ENCODE peak calls at places on chromosomes 11 and 22, in four cellular contexts. K, D, C and Y are unnamed samples.
A peak's percentile ranks its signal among the peaks of the same experiment; 100 is the strongest.

GRCh38 chr22:49850021-49850911 is 3.4 kb upstream of the ZBED4 start:
- DNase-seq in K (no peak), D (no peak), C (no peak), Y (no peak)

GRCh38 chr22:22030493-22031182 is 48.1 kb upstream of the TOP3B start:
- DNase-seq in K (no peak), D (peak; percentile 13), C (peak; percentile 37), Y (no peak)

GRCh38 chr11:125376856-125377255 is 119.2 kb downstream of the FEZ1 start:
- DNase-seq in K (no peak), D (no peak), C (no peak), Y (no peak)

GRCh38 chr11:112320668-112321067 is 60.0 kb upstream of the PLET1 start:
- DNase-seq in K (peak; percentile 88), D (peak; percentile 32), C (peak; percentile 68), Y (peak; percentile 71)

GRCh38 chr22:47629273-47629711 is 866.8 kb downstream of the TBC1D22A start:
- DNase-seq in K (no peak), D (no peak), C (no peak), Y (peak; percentile 23)

GRCh38 chr11:81192516-81192915 is 1541.1 kb downstream of the FAM181B start:
- DNase-seq in K (no peak), D (no peak), C (no peak), Y (no peak)

GRCh38 chr11:72069787-72070251 is 10.5 kb downstream of the NUMA1 start:
- DNase-seq in K (peak; percentile 89), D (peak; percentile 33), C (peak; percentile 83), Y (peak; percentile 78)

GRCh38 chr11:134120921-134121526 is 52.2 kb downstream of the JAM3 start:
- DNase-seq in K (peak; percentile 75), D (no peak), C (no peak), Y (no peak)

GRCh38 chr11:26905368-26905767 is 88.5 kb upstream of the FIBIN start:
- DNase-seq in K (no peak), D (no peak), C (no peak), Y (no peak)

GRCh38 chr11:69636512-69636866 is 4.5 kb upstream of the CCND1 start:
- DNase-seq in K (peak; percentile 82), D (no peak), C (peak; percentile 73), Y (peak; percentile 62)

GRCh38 chr22:41256898-41257260 is 16.1 kb upstream of the CHADL start:
- DNase-seq in K (no peak), D (no peak), C (no peak), Y (no peak)

GRCh38 chr11:42273977-42274376 is 814.5 kb upstream of the LRRC4C start:
- DNase-seq in K (no peak), D (no peak), C (no peak), Y (no peak)

GRCh38 chr11:34837246-34837856 is 78.8 kb downstream of the APIP start:
- DNase-seq in K (no peak), D (peak; percentile 50), C (no peak), Y (no peak)

GRCh38 chr22:36340621-36341020 is 47.1 kb downstream of the MYH9 start:
- DNase-seq in K (no peak), D (peak; percentile 58), C (no peak), Y (peak; percentile 56)

GRCh38 chr11:2797181-2797711 is 88.3 kb downstream of the CDKN1C start:
- DNase-seq in K (peak; percentile 45), D (no peak), C (peak; percentile 5), Y (peak; percentile 19)

GRCh38 chr11:95559899-95560298 is 229.7 kb downstream of the FAM76B start:
- DNase-seq in K (no peak), D (no peak), C (no peak), Y (no peak)

GRCh38 chr11:60953781-60954180 is 1.8 kb upstream of the SLC15A3 start:
- DNase-seq in K (no peak), D (no peak), C (no peak), Y (no peak)

GRCh38 chr11:134466035-134466908 is 54.2 kb upstream of the B3GAT1 start:
- DNase-seq in K (peak; percentile 27), D (no peak), C (peak; percentile 77), Y (peak; percentile 66)

GRCh38 chr11:6612816-6613136 is 760 bp upstream of the TAF10 start:
- DNase-seq in K (no peak), D (peak; percentile 50), C (peak; percentile 70), Y (no peak)

GRCh38 chr22:47059076-47059475 is 296.6 kb downstream of the TBC1D22A start:
- DNase-seq in K (peak; percentile 57), D (no peak), C (no peak), Y (no peak)

GRCh38 chr11:77152846-77153245 is 24.8 kb downstream of the MYO7A start:
- DNase-seq in K (no peak), D (no peak), C (no peak), Y (no peak)

GRCh38 chr22:37316875-37317371 is 34.6 kb downstream of the CYTH4 start:
- DNase-seq in K (peak; percentile 86), D (peak; percentile 83), C (peak; percentile 76), Y (peak; percentile 77)

GRCh38 chr22:44928711-44929347 is 81.0 kb downstream of the PHF21B start:
- DNase-seq in K (peak; percentile 18), D (no peak), C (no peak), Y (no peak)

GRCh38 chr11:12694182-12694531 is 19.9 kb downstream of the TEAD1 start:
- DNase-seq in K (no peak), D (no peak), C (peak; percentile 41), Y (peak; percentile 61)

GRCh38 chr11:12691473-12691872 is 17.3 kb downstream of the TEAD1 start:
- DNase-seq in K (no peak), D (peak; percentile 56), C (no peak), Y (no peak)

GRCh38 chr11:12693075-12693473 is 18.9 kb downstream of the TEAD1 start:
- DNase-seq in K (no peak), D (no peak), C (no peak), Y (no peak)

GRCh38 chr11:12693485-12694181 is 19.4 kb downstream of the TEAD1 start:
- DNase-seq in K (peak; percentile 84), D (peak; percentile 48), C (peak; percentile 54), Y (peak; percentile 42)

GRCh38 chr11:12692238-12693074 is 18.2 kb downstream of the TEAD1 start:
- DNase-seq in K (peak; percentile 97), D (peak; percentile 94), C (peak; percentile 92), Y (peak; percentile 93)
- H3K4me3 ChIP-seq in K (peak overlapping the region; percentile 15), D (peak overlapping the region; percentile 41), C (no peak overlapping the region), Y (no peak overlapping the region)

GRCh38 chr11:74971424-74971823 is 17.3 kb upstream of the NEU3 start:
- DNase-seq in K (no peak), D (no peak), C (no peak), Y (no peak)
- TF ChIP-seq CTCF in K (no peak), D (no peak), C (no peak), Y (no peak)

GRCh38 chr22:17590586-17590985 is 27.3 kb downstream of the SLC25A18 start:
- DNase-seq in K (no peak), D (no peak), C (no peak), Y (no peak)

GRCh38 chr22:17587631-17588030 is 24.3 kb downstream of the SLC25A18 start:
- DNase-seq in K (no peak), D (no peak), C (no peak), Y (no peak)

GRCh38 chr22:17592201-17592600 is 28.9 kb downstream of the SLC25A18 start:
- DNase-seq in K (peak; percentile 28), D (no peak), C (no peak), Y (no peak)

GRCh38 chr22:17588606-17589005 is 25.3 kb downstream of the SLC25A18 start:
- DNase-seq in K (no peak), D (no peak), C (no peak), Y (no peak)

DNA sequence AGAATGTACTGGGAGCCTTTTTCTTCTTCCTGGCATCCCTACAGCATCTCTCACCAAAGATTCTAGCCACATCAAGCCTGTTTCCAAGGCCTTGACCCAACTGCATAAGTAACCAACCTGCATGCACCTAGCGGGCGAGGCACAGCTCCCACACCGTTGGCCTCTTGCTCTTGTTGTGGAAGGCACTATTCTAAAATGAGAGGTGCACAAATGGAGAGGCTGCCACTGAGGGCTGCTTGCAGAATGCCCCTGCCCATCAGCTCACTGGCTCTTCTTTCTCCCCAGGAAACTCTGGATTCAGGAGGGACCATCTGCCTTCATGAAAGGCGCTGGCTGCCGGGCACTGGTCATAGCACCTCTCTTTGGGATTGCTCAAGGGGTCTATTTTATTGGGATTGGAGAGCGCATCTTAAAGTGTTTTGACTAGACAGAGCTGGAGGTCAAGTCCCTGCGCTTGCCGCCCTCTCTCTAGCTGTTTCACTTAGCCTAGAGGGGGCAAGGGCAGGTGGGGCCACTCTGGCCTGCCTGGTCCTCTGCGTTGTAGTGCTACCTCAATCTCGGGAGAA is 26.6 kb downstream of the SLC25A18 start:
- DNase-seq in K (no peak), D (no peak), C (no peak), Y (no peak)
- TF ChIP-seq POLR2AphosphoS5 in K (no peak), D (no peak), C (no peak), Y (no peak)

DNA sequence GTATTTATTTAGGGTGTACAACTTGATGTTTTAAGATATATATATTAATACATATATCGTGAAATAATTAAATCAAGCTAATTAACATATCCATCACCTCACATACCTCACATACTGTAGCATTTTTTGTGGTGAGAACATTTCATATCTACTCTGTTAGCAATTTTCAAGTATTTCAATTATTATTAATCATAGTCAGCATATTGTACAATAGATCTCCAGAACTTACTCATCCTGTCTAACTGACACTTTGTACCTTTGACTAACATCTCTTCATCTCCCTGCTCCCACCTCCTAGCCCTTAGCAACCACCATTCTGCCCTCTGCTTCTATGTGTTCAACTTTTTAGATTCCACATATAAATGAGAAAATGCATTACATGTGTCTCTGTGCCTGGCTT is 108.4 kb downstream of the BARX2 start:
- DNase-seq in K (no peak), D (no peak), C (no peak), Y (no peak)
- H3K4me3 ChIP-seq in K (no peak overlapping the region), D (no peak overlapping the region), C (no peak overlapping the region), Y (no peak overlapping the region)

GRCh38 chr11:131064373-131064991 is 148.2 kb upstream of the SNX19 start:
- DNase-seq in K (no peak), D (peak; percentile 42), C (peak; percentile 25), Y (peak; percentile 39)
- TF ChIP-seq CTCF in K (peak; percentile 64), D (peak; percentile 89), C (peak; percentile 61), Y (peak; percentile 66)